ENCODE peak calls at places on chromosomes 13 and 19, in six cellular contexts. G is GM04504; B is activated T-helper 2 cell treated with anti-CD3 and anti-CD28 coated beads, Interferon-gamma antibody, Interleukin-2, Interleukin-4, amounts not matched to agents 10 μg/mL and 5 μg/mL and 100 μg/mL, durations not matched to agents 14 hours and 24 hours and 36 hours; P is foreskin fibroblast; U is right lobe of liver; D is activated gamma-delta T cell treated with Interleukin-2 at 50 U/mL for 16 hours. A is an unnamed sample.

GRCh38 chr19:15871570-15871969 is 26.3 kb downstream of the CYP4F2 start:
- DNase-seq in D (peak), U (no peak), P (no peak), G (no peak), B (no peak), A (no peak)

GRCh38 chr13:38053896-38054295 is 184.3 kb upstream of the TRPC4 start:
- DNase-seq in D (no peak), G (no peak), B (no peak), U (no peak), P (no peak), A (no peak)

GRCh38 chr13:111006508-111007031 is 91.7 kb upstream of the ANKRD10 start:
- DNase-seq in U (no peak), B (no peak), G (peak), D (no peak), P (peak), A (peak)

GRCh38 chr13:50320297-50320862 is 305.1 kb downstream of the KCNRG start:
- DNase-seq in P (peak), D (no peak), U (no peak), B (no peak), G (peak), A (no peak)

GRCh38 chr13:23749288-23749880 is 139.8 kb downstream of the MIPEP start:
- DNase-seq in U (no peak), P (no peak), B (no peak), G (no peak), D (no peak), A (no peak)

GRCh38 chr19:45103200-45103624 is 10.2 kb downstream of the PPP1R37 start:
- DNase-seq in B (no peak), P (peak), U (no peak), G (no peak), D (peak), A (no peak)

GRCh38 chr13:105340061-105340606 is 1195.3 kb downstream of the EFNB2 start:
- DNase-seq in P (no peak), B (no peak), D (no peak), U (no peak), G (no peak), A (no peak)

GRCh38 chr13:96082640-96083039 is 7.3 kb upstream of the HS6ST3 start:
- DNase-seq in U (no peak), P (peak), G (no peak), D (no peak), B (no peak), A (no peak)

GRCh38 chr13:51636349-51636890 is 52.2 kb downstream of the WDFY2 start:
- DNase-seq in D (no peak), P (no peak), U (no peak), G (no peak), B (no peak), A (no peak)

GRCh38 chr19:53158119-53158656 is 665 bp downstream of the ZNF347 start:
- DNase-seq in U (peak), G (peak), D (peak), B (peak), P (peak), A (peak)

GRCh38 chr19:33396701-33397535 is 23.4 kb downstream of the CEBPG start:
- DNase-seq in D (no peak), G (no peak), B (no peak), P (no peak), U (peak), A (peak)

GRCh38 chr13:30997697-30998547 is 65.5 kb downstream of the TEX26 start:
- DNase-seq in B (no peak), D (no peak), U (no peak), G (no peak), P (no peak), A (no peak)

GRCh38 chr19:27652281-27652680 is 1560.7 kb downstream of the UQCRFS1 start:
- DNase-seq in B (no peak), U (no peak), G (no peak), P (no peak), D (no peak), A (no peak)

GRCh38 chr19:30371157-30371845 is 883 bp upstream of the ZNF536 start:
- DNase-seq in B (no peak), G (no peak), U (no peak), D (no peak), P (no peak), A (no peak)

GRCh38 chr19:1770866-1771576 is 17.7 kb downstream of the ONECUT3 start:
- DNase-seq in P (no peak), D (no peak), U (no peak), G (no peak), B (no peak), A (no peak)